ENCODE peak calls at places on chromosomes 4 and X, in four cellular contexts. One of them, this sample, is unnamed.
A peak's percentile ranks its signal among the peaks of the same experiment; 100 is the strongest.

GRCh38 chrX:71992711-71993110 is 82.1 kb downstream of the NHSL2 start:
- DNase-seq in GM23338: no peak
- DNase-seq in A549: no peak
- DNase-seq in HCT116: no peak
- DNase-seq in this sample: no peak

GRCh38 chrX:65877953-65878352 is 161.9 kb downstream of the VSIG4 start:
- DNase-seq in GM23338: no peak
- DNase-seq in HCT116: no peak
- DNase-seq in A549: no peak
- DNase-seq in this sample: no peak

GRCh38 chr4:5162909-5163508 is 111.7 kb downstream of the STK32B start:
- DNase-seq in HCT116: no peak
- DNase-seq in GM23338: no peak
- DNase-seq in A549: no peak
- DNase-seq in this sample: no peak

GRCh38 chrX:69109706-69110635 is 55.3 kb downstream of the PJA1 start:
- DNase-seq in HCT116: peak; percentile 28
- DNase-seq in GM23338: no peak
- DNase-seq in A549: peak; percentile 71
- DNase-seq in this sample: no peak

GRCh38 chrX:65644621-65645287 is 22.7 kb upstream of the MSN start:
- DNase-seq in GM23338: no peak
- DNase-seq in HCT116: peak; percentile 39
- DNase-seq in A549: peak; percentile 67
- DNase-seq in this sample: peak; percentile 12

GRCh38 chrX:10901290-10901633 is 209.9 kb upstream of the HCCS start:
- DNase-seq in A549: no peak
- DNase-seq in GM23338: no peak
- DNase-seq in HCT116: no peak
- DNase-seq in this sample: no peak

GRCh38 chr4:15777697-15778096 is 431 bp upstream of the CD38 start:
- DNase-seq in GM23338: no peak
- DNase-seq in A549: no peak
- DNase-seq in HCT116: no peak
- DNase-seq in this sample: no peak

GRCh38 chr4:74252933-74253332 is 55.3 kb upstream of the EPGN start:
- DNase-seq in HCT116: no peak
- DNase-seq in A549: no peak
- DNase-seq in GM23338: no peak
- DNase-seq in this sample: no peak

GRCh38 chrX:102720237-102721168 is at the start of gene GPRASP3:
- DNase-seq in GM23338: peak; percentile 74
- DNase-seq in HCT116: no peak
- DNase-seq in A549: peak; percentile 78
- DNase-seq in this sample: peak; percentile 73

GRCh38 chr4:123453006-123453685 is 56.6 kb downstream of the SPRY1 start:
- DNase-seq in HCT116: no peak
- DNase-seq in A549: no peak
- DNase-seq in GM23338: no peak
- DNase-seq in this sample: no peak

GRCh38 chr4:15665738-15666365 is 10.7 kb upstream of the FBXL5 start:
- DNase-seq in HCT116: peak; percentile 63
- DNase-seq in GM23338: no peak
- DNase-seq in A549: no peak
- DNase-seq in this sample: no peak

GRCh38 chr4:3747582-3747906 is 18.6 kb upstream of the ADRA2C start:
- DNase-seq in A549: no peak
- DNase-seq in GM23338: peak; percentile 83
- DNase-seq in HCT116: no peak
- DNase-seq in this sample: no peak

GRCh38 chr4:158906073-158906472 is 137.2 kb downstream of the FNIP2 start:
- DNase-seq in A549: no peak
- DNase-seq in HCT116: no peak
- DNase-seq in GM23338: no peak
- DNase-seq in this sample: no peak

DNA sequence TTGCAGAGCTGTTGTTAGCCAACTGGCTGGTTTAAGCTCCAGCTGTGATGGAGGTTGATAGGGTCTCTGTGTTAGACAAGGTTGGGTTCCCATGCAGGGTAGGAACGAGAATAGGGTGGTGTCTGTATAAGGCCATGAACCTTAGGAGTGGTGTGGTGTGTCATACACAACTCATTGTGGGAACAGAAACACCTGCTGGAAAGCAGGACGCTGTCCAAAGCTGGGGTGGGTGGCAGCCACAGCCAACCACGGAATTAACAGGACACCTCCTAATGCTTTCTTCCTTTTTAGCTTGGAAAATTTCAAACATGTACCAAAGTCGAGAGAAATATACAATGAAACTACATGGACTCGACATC is 94.4 kb downstream of the ARHGAP10 start:
- DNase-seq in A549: no peak
- DNase-seq in HCT116: no peak
- DNase-seq in GM23338: no peak
- DNase-seq in this sample: no peak
- TF ChIP-seq REST in A549: no peak
- TF ChIP-seq REST in HCT116: no peak
- TF ChIP-seq REST in GM23338: no peak
- TF ChIP-seq REST in this sample: no peak

GRCh38 chr4:177596035-177596434 is 153.8 kb upstream of the AGA start:
- DNase-seq in HCT116: peak; percentile 76
- DNase-seq in A549: peak; percentile 62
- DNase-seq in GM23338: no peak
- DNase-seq in this sample: peak; percentile 6

GRCh38 chr4:177596991-177597390 is 154.8 kb upstream of the AGA start:
- DNase-seq in GM23338: no peak
- DNase-seq in HCT116: no peak
- DNase-seq in A549: no peak
- DNase-seq in this sample: no peak

GRCh38 chr4:177595413-177595812 is 153.2 kb upstream of the AGA start:
- DNase-seq in A549: no peak
- DNase-seq in HCT116: no peak
- DNase-seq in GM23338: no peak
- DNase-seq in this sample: no peak
- TF ChIP-seq REST in A549: no peak
- TF ChIP-seq REST in HCT116: no peak
- TF ChIP-seq REST in GM23338: no peak
- TF ChIP-seq REST in this sample: no peak

GRCh38 chr4:10534820-10535219 is 77.6 kb upstream of the ZNF518B start:
- DNase-seq in GM23338: no peak
- DNase-seq in HCT116: no peak
- DNase-seq in A549: no peak
- DNase-seq in this sample: no peak

GRCh38 chr4:10535900-10536299 is 78.7 kb upstream of the ZNF518B start:
- DNase-seq in HCT116: no peak
- DNase-seq in GM23338: no peak
- DNase-seq in A549: no peak
- DNase-seq in this sample: no peak

GRCh38 chr4:10529256-10529890 is 72.1 kb upstream of the ZNF518B start:
- DNase-seq in A549: no peak
- DNase-seq in GM23338: no peak
- DNase-seq in HCT116: peak; percentile 60
- DNase-seq in this sample: no peak

GRCh38 chr4:10529891-10530786 is 72.9 kb upstream of the ZNF518B start:
- DNase-seq in GM23338: no peak
- DNase-seq in A549: no peak
- DNase-seq in HCT116: no peak
- DNase-seq in this sample: no peak

GRCh38 chr4:10532155-10532554 is 74.9 kb upstream of the ZNF518B start:
- DNase-seq in A549: no peak
- DNase-seq in HCT116: no peak
- DNase-seq in GM23338: no peak
- DNase-seq in this sample: no peak
- TF ChIP-seq REST in A549: no peak
- TF ChIP-seq REST in HCT116: no peak
- TF ChIP-seq REST in GM23338: no peak
- TF ChIP-seq REST in this sample: no peak

DNA sequence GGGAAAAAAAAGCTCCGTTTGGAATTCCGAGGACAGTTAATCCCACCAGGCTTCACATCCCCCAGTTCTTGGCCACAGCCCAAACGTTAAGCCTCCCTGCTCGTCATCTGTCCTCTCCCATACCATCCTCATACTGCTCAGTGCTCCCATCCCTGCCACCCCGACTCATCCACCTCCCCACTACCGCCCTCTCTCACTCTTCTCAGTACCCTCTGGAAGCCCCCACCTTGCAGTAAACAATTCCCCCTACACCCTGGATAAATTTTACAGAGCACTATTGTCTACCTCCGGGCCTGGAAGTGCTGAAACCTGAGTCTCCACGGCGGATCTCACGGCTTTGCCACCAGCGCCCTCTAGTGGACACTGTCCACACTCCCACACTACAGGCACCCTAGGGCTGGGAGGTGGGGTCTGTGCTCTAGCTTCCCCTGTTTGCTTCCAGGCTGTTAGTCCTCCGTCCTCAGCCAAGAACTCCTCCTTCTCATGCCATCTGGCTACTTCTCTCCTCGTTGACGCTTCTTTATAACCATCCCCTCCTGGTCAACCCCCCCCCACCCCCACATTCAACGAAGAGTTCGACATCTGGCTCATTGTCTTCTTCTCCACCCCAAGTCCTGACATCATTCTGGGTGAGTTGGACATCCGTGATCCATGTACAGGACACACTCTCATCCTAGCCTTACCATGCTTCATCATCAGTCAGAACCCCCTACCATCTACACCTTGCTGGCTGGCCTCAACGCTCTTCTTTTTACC is 54.5 kb downstream of the RTL9 start:
- DNase-seq in GM23338: peak; percentile 79
- DNase-seq in A549: peak; percentile 76
- DNase-seq in HCT116: no peak
- DNase-seq in this sample: peak; percentile 74
- TF ChIP-seq REST in GM23338: no peak
- TF ChIP-seq REST in A549: no peak
- TF ChIP-seq REST in HCT116: no peak
- TF ChIP-seq REST in this sample: no peak